ENCODE peak calls at places on chromosomes 7 and 10, in five cellular contexts. One of them, this sample, is unnamed.

GRCh38 chr10:36188054-36188453 is 546.0 kb upstream of the FZD8 start:
- DNase-seq in H9: peak
- DNase-seq in dorsolateral prefrontal cortex: no peak
- DNase-seq in fibroblast of pulmonary artery: peak
- DNase-seq in Peyer's patch: no peak
- DNase-seq in this sample: no peak

GRCh38 chr7:1547777-1548437 is 8.1 kb downstream of the TMEM184A start:
- DNase-seq in H9: no peak
- DNase-seq in Peyer's patch: no peak
- DNase-seq in dorsolateral prefrontal cortex: no peak
- DNase-seq in fibroblast of pulmonary artery: no peak
- DNase-seq in this sample: no peak

GRCh38 chr10:1573334-1573969 is 163.9 kb downstream of the ADARB2 start:
- DNase-seq in Peyer's patch: no peak
- DNase-seq in dorsolateral prefrontal cortex: no peak
- DNase-seq in fibroblast of pulmonary artery: no peak
- DNase-seq in H9: no peak
- DNase-seq in this sample: no peak

GRCh38 chr10:93063217-93063976 is 2.8 kb downstream of the CYP26C1 start:
- DNase-seq in dorsolateral prefrontal cortex: no peak
- DNase-seq in H9: no peak
- DNase-seq in Peyer's patch: no peak
- DNase-seq in fibroblast of pulmonary artery: no peak
- DNase-seq in this sample: no peak

GRCh38 chr10:472241-472910 is 217.1 kb downstream of the DIP2C start:
- DNase-seq in dorsolateral prefrontal cortex: no peak
- DNase-seq in H9: peak
- DNase-seq in fibroblast of pulmonary artery: no peak
- DNase-seq in Peyer's patch: no peak
- DNase-seq in this sample: no peak

GRCh38 chr7:106535234-106536026 is 125.5 kb downstream of the CCDC71L start:
- DNase-seq in H9: no peak
- DNase-seq in Peyer's patch: no peak
- DNase-seq in fibroblast of pulmonary artery: no peak
- DNase-seq in dorsolateral prefrontal cortex: no peak
- DNase-seq in this sample: no peak

GRCh38 chr10:132272061-132272766 is 35.5 kb downstream of the STK32C start:
- DNase-seq in fibroblast of pulmonary artery: peak
- DNase-seq in dorsolateral prefrontal cortex: peak
- DNase-seq in H9: no peak
- DNase-seq in Peyer's patch: no peak
- DNase-seq in this sample: no peak

GRCh38 chr7:137715101-137715500 is 131.7 kb downstream of the DGKI start:
- DNase-seq in H9: no peak
- DNase-seq in Peyer's patch: no peak
- DNase-seq in dorsolateral prefrontal cortex: no peak
- DNase-seq in fibroblast of pulmonary artery: peak
- DNase-seq in this sample: no peak

GRCh38 chr10:62037166-62037831 is 135.8 kb downstream of the ARID5B start:
- DNase-seq in fibroblast of pulmonary artery: peak
- DNase-seq in dorsolateral prefrontal cortex: no peak
- DNase-seq in Peyer's patch: no peak
- DNase-seq in H9: no peak
- DNase-seq in this sample: no peak

GRCh38 chr7:131026297-131027003 is 292.4 kb upstream of the KLF14 start:
- DNase-seq in fibroblast of pulmonary artery: peak
- DNase-seq in dorsolateral prefrontal cortex: no peak
- DNase-seq in H9: no peak
- DNase-seq in Peyer's patch: no peak
- DNase-seq in this sample: no peak

GRCh38 chr7:82506208-82506607 is 62.6 kb upstream of the CACNA2D1 start:
- DNase-seq in fibroblast of pulmonary artery: no peak
- DNase-seq in Peyer's patch: no peak
- DNase-seq in H9: no peak
- DNase-seq in dorsolateral prefrontal cortex: no peak
- DNase-seq in this sample: no peak

GRCh38 chr7:17807242-17807641 is 133.1 kb downstream of the SNX13 start:
- DNase-seq in Peyer's patch: no peak
- DNase-seq in dorsolateral prefrontal cortex: no peak
- DNase-seq in fibroblast of pulmonary artery: no peak
- DNase-seq in H9: peak
- DNase-seq in this sample: no peak

GRCh38 chr7:16926861-16927260 is 45.1 kb upstream of the AGR3 start:
- DNase-seq in dorsolateral prefrontal cortex: no peak
- DNase-seq in Peyer's patch: no peak
- DNase-seq in H9: no peak
- DNase-seq in fibroblast of pulmonary artery: no peak
- DNase-seq in this sample: no peak

GRCh38 chr7:26399309-26399610 is 107.6 kb downstream of the SNX10 start:
- DNase-seq in Peyer's patch: no peak
- DNase-seq in dorsolateral prefrontal cortex: peak
- DNase-seq in H9: peak
- DNase-seq in fibroblast of pulmonary artery: peak
- DNase-seq in this sample: no peak

GRCh38 chr7:36115448-36116321 is 37.4 kb upstream of the EEPD1 start:
- DNase-seq in dorsolateral prefrontal cortex: peak
- DNase-seq in H9: no peak
- DNase-seq in Peyer's patch: peak
- DNase-seq in fibroblast of pulmonary artery: peak
- DNase-seq in this sample: no peak

GRCh38 chr7:104926905-104927454 is 87.0 kb upstream of the KMT2E start:
- DNase-seq in Peyer's patch: no peak
- DNase-seq in fibroblast of pulmonary artery: no peak
- DNase-seq in dorsolateral prefrontal cortex: no peak
- DNase-seq in H9: peak
- DNase-seq in this sample: no peak

GRCh38 chr7:43148161-43148731 is 35.8 kb downstream of the HECW1 start:
- DNase-seq in dorsolateral prefrontal cortex: no peak
- DNase-seq in Peyer's patch: no peak
- DNase-seq in H9: no peak
- DNase-seq in fibroblast of pulmonary artery: no peak
- DNase-seq in this sample: no peak

GRCh38 chr7:99394188-99394502 is 14.3 kb downstream of the PDAP1 start:
- DNase-seq in H9: no peak
- DNase-seq in Peyer's patch: no peak
- DNase-seq in dorsolateral prefrontal cortex: no peak
- DNase-seq in fibroblast of pulmonary artery: no peak
- DNase-seq in this sample: no peak

GRCh38 chr10:133453516-133454203 is at the start of gene SCART1:
- DNase-seq in Peyer's patch: peak
- DNase-seq in dorsolateral prefrontal cortex: no peak
- DNase-seq in fibroblast of pulmonary artery: no peak
- DNase-seq in H9: no peak
- DNase-seq in this sample: no peak

GRCh38 chr10:71038921-71039320 is 150.6 kb upstream of the PCBD1 start:
- DNase-seq in fibroblast of pulmonary artery: no peak
- DNase-seq in dorsolateral prefrontal cortex: no peak
- DNase-seq in Peyer's patch: no peak
- DNase-seq in H9: no peak
- DNase-seq in this sample: no peak

GRCh38 chr7:8389898-8390642 is 43.3 kb upstream of the NXPH1 start:
- DNase-seq in dorsolateral prefrontal cortex: peak
- DNase-seq in fibroblast of pulmonary artery: no peak
- DNase-seq in H9: peak
- DNase-seq in Peyer's patch: no peak
- DNase-seq in this sample: no peak

GRCh38 chr7:16874061-16874460 is 7.7 kb downstream of the AGR3 start:
- DNase-seq in Peyer's patch: no peak
- DNase-seq in dorsolateral prefrontal cortex: no peak
- DNase-seq in fibroblast of pulmonary artery: no peak
- DNase-seq in H9: no peak
- DNase-seq in this sample: no peak

GRCh38 chr10:76442113-76442512 is 1010.7 kb downstream of the LRMDA start:
- DNase-seq in Peyer's patch: no peak
- DNase-seq in fibroblast of pulmonary artery: no peak
- DNase-seq in dorsolateral prefrontal cortex: no peak
- DNase-seq in H9: no peak
- DNase-seq in this sample: no peak

GRCh38 chr10:61731638-61732037 is 68.9 kb downstream of the CABCOCO1 start:
- DNase-seq in fibroblast of pulmonary artery: no peak
- DNase-seq in H9: no peak
- DNase-seq in dorsolateral prefrontal cortex: no peak
- DNase-seq in Peyer's patch: no peak
- DNase-seq in this sample: no peak

GRCh38 chr7:126449621-126450268 is 803.0 kb downstream of the GRM8 start:
- DNase-seq in H9: no peak
- DNase-seq in dorsolateral prefrontal cortex: no peak
- DNase-seq in fibroblast of pulmonary artery: no peak
- DNase-seq in Peyer's patch: no peak
- DNase-seq in this sample: no peak

GRCh38 chr10:124626759-124627380 is 117.3 kb downstream of the FAM53B start:
- DNase-seq in H9: no peak
- DNase-seq in fibroblast of pulmonary artery: no peak
- DNase-seq in dorsolateral prefrontal cortex: no peak
- DNase-seq in Peyer's patch: peak
- DNase-seq in this sample: no peak

GRCh38 chr7:151181011-151181431 is 6.0 kb downstream of the ASB10 start:
- DNase-seq in Peyer's patch: no peak
- DNase-seq in dorsolateral prefrontal cortex: no peak
- DNase-seq in fibroblast of pulmonary artery: no peak
- DNase-seq in H9: no peak
- DNase-seq in this sample: no peak

GRCh38 chr10:14740684-14741247 is 33.9 kb downstream of the FAM107B start:
- DNase-seq in H9: no peak
- DNase-seq in dorsolateral prefrontal cortex: no peak
- DNase-seq in Peyer's patch: peak
- DNase-seq in fibroblast of pulmonary artery: no peak
- DNase-seq in this sample: no peak

GRCh38 chr7:48168159-48168558 is 3.1 kb upstream of the ABCA13 start:
- DNase-seq in dorsolateral prefrontal cortex: no peak
- DNase-seq in fibroblast of pulmonary artery: peak
- DNase-seq in H9: no peak
- DNase-seq in Peyer's patch: no peak
- DNase-seq in this sample: no peak

GRCh38 chr10:104349623-104350142 is 4.0 kb upstream of the CFAP58 start:
- DNase-seq in dorsolateral prefrontal cortex: no peak
- DNase-seq in Peyer's patch: no peak
- DNase-seq in fibroblast of pulmonary artery: peak
- DNase-seq in H9: no peak
- DNase-seq in this sample: no peak

GRCh38 chr7:11576340-11576739 is 255.7 kb downstream of the THSD7A start:
- DNase-seq in Peyer's patch: no peak
- DNase-seq in dorsolateral prefrontal cortex: no peak
- DNase-seq in fibroblast of pulmonary artery: no peak
- DNase-seq in H9: no peak
- DNase-seq in this sample: no peak

GRCh38 chr10:74244097-74244685 is 93.2 kb downstream of the ADK start:
- DNase-seq in fibroblast of pulmonary artery: peak
- DNase-seq in Peyer's patch: no peak
- DNase-seq in H9: no peak
- DNase-seq in dorsolateral prefrontal cortex: no peak
- DNase-seq in this sample: no peak

GRCh38 chr7:17608114-17608833 is 309.8 kb downstream of the AHR start:
- DNase-seq in H9: no peak
- DNase-seq in Peyer's patch: no peak
- DNase-seq in dorsolateral prefrontal cortex: no peak
- DNase-seq in fibroblast of pulmonary artery: peak
- DNase-seq in this sample: no peak

GRCh38 chr7:6650086-6650485 is 13.0 kb downstream of the ZNF316 start:
- DNase-seq in Peyer's patch: no peak
- DNase-seq in fibroblast of pulmonary artery: no peak
- DNase-seq in dorsolateral prefrontal cortex: no peak
- DNase-seq in H9: no peak
- DNase-seq in this sample: no peak

GRCh38 chr7:93578762-93579161 is 4.2 kb upstream of the CALCR start:
- DNase-seq in H9: no peak
- DNase-seq in dorsolateral prefrontal cortex: no peak
- DNase-seq in fibroblast of pulmonary artery: no peak
- DNase-seq in Peyer's patch: no peak
- DNase-seq in this sample: no peak

GRCh38 chr7:93574269-93574645 is 267 bp downstream of the CALCR start:
- DNase-seq in fibroblast of pulmonary artery: no peak
- DNase-seq in Peyer's patch: no peak
- DNase-seq in H9: peak
- DNase-seq in dorsolateral prefrontal cortex: no peak
- DNase-seq in this sample: no peak

GRCh38 chr7:93574646-93575554 is at the start of gene CALCR:
- DNase-seq in H9: peak
- DNase-seq in dorsolateral prefrontal cortex: no peak
- DNase-seq in Peyer's patch: no peak
- DNase-seq in fibroblast of pulmonary artery: no peak
- DNase-seq in this sample: no peak

GRCh38 chr7:93575555-93576397 is 1.3 kb upstream of the CALCR start:
- DNase-seq in H9: peak
- DNase-seq in Peyer's patch: no peak
- DNase-seq in fibroblast of pulmonary artery: no peak
- DNase-seq in dorsolateral prefrontal cortex: no peak
- DNase-seq in this sample: no peak
- TF ChIP-seq CTCF in H9: peak
- TF ChIP-seq CTCF in Peyer's patch: no peak
- TF ChIP-seq CTCF in fibroblast of pulmonary artery: no peak
- TF ChIP-seq CTCF in dorsolateral prefrontal cortex: no peak
- TF ChIP-seq CTCF in this sample: no peak

GRCh38 chr7:115356139-115356746 is 434.3 kb downstream of the MDFIC start:
- DNase-seq in dorsolateral prefrontal cortex: no peak
- DNase-seq in H9: no peak
- DNase-seq in fibroblast of pulmonary artery: peak
- DNase-seq in Peyer's patch: no peak
- DNase-seq in this sample: no peak
- TF ChIP-seq CTCF in dorsolateral prefrontal cortex: peak
- TF ChIP-seq CTCF in H9: peak
- TF ChIP-seq CTCF in fibroblast of pulmonary artery: peak
- TF ChIP-seq CTCF in Peyer's patch: peak
- TF ChIP-seq CTCF in this sample: peak

GRCh38 chr10:5919568-5919967 is 29.5 kb downstream of the FBH1 start:
- DNase-seq in dorsolateral prefrontal cortex: no peak
- DNase-seq in fibroblast of pulmonary artery: no peak
- DNase-seq in H9: no peak
- DNase-seq in Peyer's patch: no peak
- DNase-seq in this sample: no peak
- TF ChIP-seq CTCF in dorsolateral prefrontal cortex: no peak
- TF ChIP-seq CTCF in fibroblast of pulmonary artery: no peak
- TF ChIP-seq CTCF in H9: no peak
- TF ChIP-seq CTCF in Peyer's patch: no peak
- TF ChIP-seq CTCF in this sample: no peak

DNA sequence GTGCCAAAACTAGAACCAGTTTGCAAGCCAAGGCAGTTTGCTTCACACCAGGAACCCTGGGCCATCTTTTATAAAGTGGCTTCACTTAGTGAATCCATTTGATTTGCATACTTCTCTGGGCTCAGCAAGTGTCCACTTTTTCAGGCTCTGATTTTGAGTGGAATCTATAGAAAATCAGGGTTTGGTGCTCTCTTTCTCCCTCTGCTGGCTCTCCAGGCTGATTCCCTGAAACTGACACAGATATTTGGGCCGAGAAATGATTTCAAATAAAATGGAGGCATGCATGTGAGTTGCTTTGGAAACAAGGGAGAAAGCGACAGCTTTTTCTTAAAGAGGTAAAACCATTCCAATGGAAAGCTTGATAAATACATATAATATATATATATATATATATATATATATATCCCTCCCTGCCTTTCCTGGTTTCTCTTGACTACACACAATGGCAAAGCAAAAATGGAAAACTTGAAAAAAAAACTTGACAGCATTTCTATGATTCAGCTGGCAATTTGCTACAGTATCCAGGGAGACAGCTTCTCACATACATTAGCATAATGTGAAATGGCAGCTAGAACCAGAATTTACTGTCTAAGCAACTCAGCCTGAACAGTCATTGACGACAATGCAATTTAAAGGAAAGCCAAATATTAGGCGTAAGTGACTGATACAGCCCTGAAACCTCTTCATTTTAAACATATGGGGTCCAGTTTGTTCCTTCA is 188.4 kb downstream of the TMEM178B start:
- DNase-seq in H9: no peak
- DNase-seq in dorsolateral prefrontal cortex: peak
- DNase-seq in fibroblast of pulmonary artery: no peak
- DNase-seq in Peyer's patch: no peak
- DNase-seq in this sample: no peak
- TF ChIP-seq CTCF in H9: peak
- TF ChIP-seq CTCF in dorsolateral prefrontal cortex: peak
- TF ChIP-seq CTCF in fibroblast of pulmonary artery: no peak
- TF ChIP-seq CTCF in Peyer's patch: no peak
- TF ChIP-seq CTCF in this sample: no peak

This sample was measured in natural killer cell.